ENCODE peak calls at places on chromosomes 7 and 10, in ten cellular contexts. Y, A, V, Q, M, H, O, R, B and C are unnamed samples.

GRCh38 chr10:1654247-1654646 is 83.1 kb downstream of the ADARB2 start:
- DNase-seq in B (no peak), A (no peak), V (no peak), O (no peak), R (no peak), M (no peak), H (no peak), Q (no peak), Y (peak), C (no peak)

GRCh38 chr10:124558901-124559321 is 97.3 kb downstream of the LHPP start:
- DNase-seq in H (no peak), O (no peak), B (no peak), Q (no peak), A (peak), R (peak), V (no peak), Y (no peak), M (no peak), C (no peak)

GRCh38 chr7:102849079-102849478 is 63.7 kb upstream of the LRRC17 start:
- DNase-seq in B (no peak), A (no peak), M (peak), O (no peak), Q (no peak), Y (no peak), R (no peak), V (no peak), H (no peak), C (peak)

GRCh38 chr10:12193193-12193592 is 2.5 kb downstream of the NUDT5 start:
- DNase-seq in H (peak), A (peak), Q (no peak), R (peak), O (no peak), B (no peak), V (no peak), Y (no peak), M (no peak), C (peak)

GRCh38 chr7:50119815-50120637 is 27.0 kb upstream of the ZPBP start:
- DNase-seq in A (no peak), H (no peak), V (peak), M (no peak), O (no peak), Q (no peak), R (no peak), Y (no peak), B (no peak), C (no peak)

GRCh38 chr7:92680458-92680857 is 90.3 kb upstream of the FAM133B start:
- DNase-seq in Q (no peak), R (no peak), M (no peak), B (no peak), H (no peak), A (peak), O (no peak), Y (no peak), V (no peak), C (peak)

GRCh38 chr7:66460921-66461361 is 167.7 kb upstream of the KCTD7 start:
- DNase-seq in V (no peak), M (no peak), A (no peak), O (no peak), B (no peak), Q (no peak), R (no peak), Y (no peak), H (no peak), C (no peak)

GRCh38 chr10:115402690-115403089 is 309.5 kb downstream of the ATRNL1 start:
- DNase-seq in V (no peak), O (no peak), Q (no peak), M (no peak), H (peak), B (no peak), Y (no peak), A (peak), R (peak), C (no peak)

GRCh38 chr10:113177163-113177935 is 227.3 kb downstream of the TCF7L2 start:
- DNase-seq in Q (no peak), M (no peak), H (no peak), R (no peak), O (no peak), A (no peak), Y (no peak), V (peak), B (no peak), C (no peak)

GRCh38 chr7:20246236-20246635 is 29.1 kb upstream of the MACC1 start:
- DNase-seq in H (no peak), O (no peak), B (no peak), Q (no peak), Y (no peak), V (no peak), M (no peak), A (no peak), R (no peak), C (no peak)

GRCh38 chr7:22655781-22656180 is 71.2 kb upstream of the IL6 start:
- DNase-seq in A (no peak), H (no peak), Y (no peak), O (no peak), V (no peak), M (no peak), Q (no peak), R (no peak), B (no peak), C (no peak)

GRCh38 chr7:22658031-22658430 is 69.0 kb upstream of the IL6 start:
- DNase-seq in A (no peak), B (no peak), V (no peak), Y (no peak), H (no peak), M (no peak), Q (no peak), O (no peak), R (no peak), C (no peak)

GRCh38 chr7:22654836-22655235 is 72.2 kb upstream of the IL6 start:
- DNase-seq in H (no peak), V (no peak), M (no peak), A (peak), O (no peak), Y (no peak), Q (no peak), R (no peak), B (no peak), C (no peak)

GRCh38 chr7:22659741-22660140 is 67.3 kb upstream of the IL6 start:
- DNase-seq in M (no peak), A (no peak), Q (no peak), B (no peak), H (no peak), O (no peak), R (no peak), V (no peak), Y (no peak), C (no peak)

DNA sequence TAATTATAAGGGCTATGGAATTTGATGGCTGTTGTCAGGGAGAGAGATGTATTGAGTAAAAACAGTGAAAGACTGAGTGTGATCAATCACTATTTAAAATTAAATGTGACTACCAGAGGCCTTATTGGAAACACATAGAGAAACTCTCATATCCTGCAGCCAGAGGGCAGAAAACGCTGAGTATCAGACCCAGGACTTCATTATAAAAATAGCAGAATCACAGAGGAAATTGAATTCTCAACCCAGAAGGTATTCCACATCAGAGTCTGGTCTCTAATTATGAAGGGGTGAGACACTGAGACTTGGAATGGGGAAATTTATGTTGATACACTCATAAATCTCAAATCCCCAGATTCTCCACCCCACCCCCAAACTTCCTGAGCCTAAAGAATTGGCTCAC is 69.5 kb upstream of the IL6 start:
- DNase-seq in R (no peak), B (no peak), Y (no peak), H (no peak), Q (no peak), A (no peak), M (no peak), O (no peak), V (no peak), C (no peak)
- TF ChIP-seq CTCF in R (peak), B (no peak), Y (no peak), H (no peak), Q (no peak), A (peak), M (no peak), O (no peak), V (no peak), C (no peak)

GRCh38 chr7:87926581-87927461 is 7.2 kb upstream of the ADAM22 start:
- DNase-seq in V (peak), H (peak), R (peak), M (no peak), Q (peak), B (peak), O (no peak), A (no peak), Y (no peak), C (no peak)
- TF ChIP-seq CTCF in V (peak), H (no peak), R (no peak), M (no peak), Q (peak), B (no peak), O (no peak), A (no peak), Y (no peak), C (no peak)

GRCh38 chr7:134554417-134554966 is 5.6 kb downstream of the AKR1B15 start:
- DNase-seq in Q (peak), R (no peak), A (no peak), B (no peak), M (no peak), Y (no peak), O (no peak), H (no peak), V (no peak), C (no peak)

GRCh38 chr7:134549366-134549765 is 456 bp downstream of the AKR1B15 start:
- DNase-seq in H (no peak), A (no peak), V (no peak), R (no peak), B (no peak), M (no peak), Y (no peak), Q (no peak), O (no peak), C (no peak)

GRCh38 chr7:134553976-134554375 is 5.1 kb downstream of the AKR1B15 start:
- DNase-seq in Q (no peak), A (peak), H (no peak), M (no peak), Y (no peak), B (no peak), V (peak), O (no peak), R (peak), C (no peak)

GRCh38 chr7:134548877-134549276 is at the start of gene AKR1B15:
- DNase-seq in M (no peak), A (peak), V (no peak), H (no peak), R (peak), O (no peak), Q (peak), Y (no peak), B (no peak), C (peak)

DNA sequence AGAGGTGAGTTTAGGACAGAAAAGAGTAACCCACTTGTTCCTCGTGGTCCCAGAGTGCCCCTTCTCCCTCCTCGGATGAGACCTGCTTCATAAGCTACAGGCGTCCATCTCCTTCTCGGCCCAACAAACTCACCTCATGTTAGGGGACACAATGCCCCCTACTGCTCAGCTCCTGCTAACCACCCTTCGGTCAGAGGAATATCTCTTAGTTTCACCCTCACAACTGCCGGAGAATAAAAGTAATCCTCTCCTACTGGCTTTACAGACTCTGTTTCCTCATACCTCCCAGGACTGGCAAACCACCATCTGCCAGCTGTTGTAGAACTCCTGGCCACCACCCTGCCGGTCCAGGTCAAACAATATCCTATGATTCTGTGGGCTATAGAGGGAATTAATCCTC is 3.2 kb downstream of the AKR1B15 start:
- DNase-seq in Y (no peak), A (peak), V (peak), O (no peak), M (no peak), H (no peak), R (peak), B (no peak), Q (no peak), C (no peak)
- TF ChIP-seq CTCF in Y (no peak), A (peak), V (peak), O (peak), M (peak), H (no peak), R (peak), B (no peak), Q (peak), C (peak)

DNA sequence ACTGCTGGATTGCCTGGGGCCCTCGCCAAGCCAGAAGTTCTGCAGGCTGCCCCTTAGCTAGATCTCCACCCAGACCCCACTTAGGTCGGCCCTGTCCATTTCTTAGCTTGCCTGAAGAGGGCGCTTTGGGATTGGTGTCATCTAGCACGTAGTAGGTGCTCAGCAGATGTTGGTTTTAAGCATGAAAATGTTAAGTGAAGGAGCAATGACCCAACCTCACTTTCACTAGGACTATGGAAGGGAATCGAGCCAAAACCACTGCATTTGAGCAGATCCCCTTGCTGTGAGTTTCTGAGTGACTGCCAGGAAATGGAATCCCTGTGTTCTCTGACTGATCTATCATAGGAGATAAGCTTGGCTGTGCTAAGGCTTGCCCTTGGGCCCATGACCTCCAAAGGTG is 131.7 kb upstream of the EEPD1 start:
- DNase-seq in V (peak), M (no peak), Y (peak), H (no peak), O (no peak), A (no peak), Q (no peak), B (no peak), R (peak), C (no peak)
- TF ChIP-seq CTCF in V (peak), M (peak), Y (no peak), H (peak), O (peak), A (peak), Q (peak), B (peak), R (peak), C (peak)

DNA sequence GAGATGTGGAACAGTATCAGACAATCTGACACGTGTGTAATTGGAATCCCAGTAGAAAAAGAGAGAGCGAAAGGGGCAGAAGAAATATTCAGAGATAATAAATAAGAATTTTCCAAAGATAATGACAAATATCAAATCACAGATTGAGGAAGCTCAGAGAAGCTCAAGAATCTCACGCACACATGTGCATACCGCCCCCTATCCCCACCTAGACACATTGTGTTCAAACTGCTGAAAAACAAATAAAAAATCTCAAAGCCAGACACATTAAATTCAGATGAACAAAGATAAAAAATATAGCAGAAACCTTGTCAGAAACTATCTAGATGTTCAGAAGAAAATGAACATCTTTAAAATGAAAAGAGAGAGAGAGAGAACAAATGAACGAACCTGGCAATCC is 17.2 kb downstream of the SFR1 start:
- DNase-seq in A (no peak), Y (no peak), O (no peak), B (no peak), V (peak), R (peak), H (no peak), M (no peak), Q (no peak), C (no peak)
- TF ChIP-seq CTCF in A (no peak), Y (no peak), O (peak), B (no peak), V (peak), R (peak), H (peak), M (peak), Q (peak), C (peak)

DNA sequence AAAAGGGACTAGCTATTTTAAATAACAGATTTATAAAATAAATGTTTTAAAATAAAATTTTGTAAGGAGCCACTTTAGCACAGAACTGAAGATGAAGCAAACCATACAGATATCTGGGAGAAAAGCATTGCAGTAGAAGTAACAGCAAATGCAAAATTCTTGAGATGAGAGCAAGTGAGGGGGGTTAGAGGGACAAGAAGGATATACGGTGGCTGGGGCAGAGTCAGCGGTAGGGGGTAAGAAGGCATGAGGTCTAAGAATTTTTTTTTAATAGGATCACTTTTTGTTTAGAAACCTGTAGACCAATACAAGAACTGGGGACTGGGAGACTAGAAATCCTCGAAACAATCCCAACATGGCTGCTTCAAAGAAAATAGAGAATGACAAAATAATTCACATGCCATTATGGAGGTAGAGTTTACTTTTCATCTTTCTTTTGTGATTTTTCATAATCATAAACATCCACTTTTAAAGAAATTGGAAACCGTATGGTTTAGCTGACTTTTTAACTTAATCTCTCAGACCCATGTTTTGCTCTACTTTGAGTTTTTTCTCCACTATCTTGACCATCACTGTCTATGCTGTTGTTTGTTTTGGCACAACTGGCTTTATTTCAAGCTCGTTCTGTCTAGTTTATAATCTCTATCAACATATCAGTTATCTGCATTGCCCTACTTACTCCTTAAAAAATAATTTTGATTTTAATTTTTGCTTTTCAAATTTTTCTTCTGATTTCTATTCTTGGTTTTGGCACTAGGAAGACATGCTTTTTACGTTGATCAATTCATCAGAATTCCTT is 73.5 kb downstream of the KMT2C start:
- DNase-seq in B (no peak), H (no peak), R (no peak), Y (no peak), V (no peak), O (no peak), Q (no peak), M (no peak), A (no peak), C (no peak)
- TF ChIP-seq CTCF in B (no peak), H (no peak), R (no peak), Y (no peak), V (no peak), O (no peak), Q (no peak), M (no peak), A (no peak), C (no peak)

DNA sequence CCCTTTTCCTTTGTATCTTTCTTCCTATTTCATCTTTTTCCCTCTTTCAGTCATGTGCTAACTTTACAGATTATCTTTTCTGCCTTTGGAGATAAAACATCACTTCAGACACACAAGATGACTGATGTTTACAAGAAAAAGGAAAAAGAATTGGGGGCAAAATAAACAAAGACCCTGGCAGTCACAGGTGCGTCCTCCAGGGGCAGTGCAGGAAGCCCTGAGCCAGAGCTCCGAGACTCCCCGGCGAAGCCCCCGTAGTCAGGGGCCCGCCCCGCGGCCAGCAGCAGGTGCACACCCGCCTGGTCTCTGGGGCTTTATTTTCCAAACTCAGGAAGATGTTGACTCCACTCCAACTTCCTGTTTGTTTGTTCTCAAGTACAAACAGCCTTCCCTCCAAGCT is 10.2 kb downstream of the STK32C start:
- DNase-seq in V (peak), R (no peak), B (peak), H (no peak), Q (no peak), M (no peak), O (no peak), A (no peak), Y (no peak), C (no peak)
- TF ChIP-seq CTCF in V (peak), R (no peak), B (no peak), H (no peak), Q (no peak), M (no peak), O (no peak), A (no peak), Y (no peak), C (no peak)